ENCODE peak calls at places on chromosomes 4 and X, in nine cellular contexts. One of them, this sample, is unnamed.

GRCh38 chr4:148954011-148954749 is 512.0 kb upstream of the NR3C2 start:
- DNase-seq in GM04504: no peak
- DNase-seq in Daoy: no peak
- DNase-seq in fibroblast of lung: no peak
- DNase-seq in HCEC 1CT: no peak
- DNase-seq in renal cortical epithelial cell: peak
- DNase-seq in activated CD4-positive, CD25-positive, alpha-beta regulatory T cell: no peak
- DNase-seq in RKO: no peak
- DNase-seq in cardiac fibroblast: no peak
- DNase-seq in this sample: no peak

GRCh38 chr4:40395908-40396806 is 61.0 kb downstream of the CHRNA9 start:
- DNase-seq in GM04504: no peak
- DNase-seq in Daoy: peak
- DNase-seq in fibroblast of lung: peak
- DNase-seq in HCEC 1CT: no peak
- DNase-seq in renal cortical epithelial cell: peak
- DNase-seq in activated CD4-positive, CD25-positive, alpha-beta regulatory T cell: no peak
- DNase-seq in RKO: no peak
- DNase-seq in cardiac fibroblast: peak
- DNase-seq in this sample: no peak

GRCh38 chr4:89797117-89797516 is 39.8 kb downstream of the SNCA start:
- DNase-seq in GM04504: no peak
- DNase-seq in Daoy: peak
- DNase-seq in fibroblast of lung: peak
- DNase-seq in HCEC 1CT: no peak
- DNase-seq in renal cortical epithelial cell: no peak
- DNase-seq in activated CD4-positive, CD25-positive, alpha-beta regulatory T cell: no peak
- DNase-seq in RKO: no peak
- DNase-seq in cardiac fibroblast: peak
- DNase-seq in this sample: no peak

GRCh38 chr4:93767917-93768316 is 60.6 kb upstream of the ATOH1 start:
- DNase-seq in GM04504: no peak
- DNase-seq in Daoy: no peak
- DNase-seq in fibroblast of lung: no peak
- DNase-seq in HCEC 1CT: no peak
- DNase-seq in renal cortical epithelial cell: no peak
- DNase-seq in activated CD4-positive, CD25-positive, alpha-beta regulatory T cell: no peak
- DNase-seq in RKO: no peak
- DNase-seq in cardiac fibroblast: no peak
- DNase-seq in this sample: no peak

GRCh38 chrX:81957900-81958545 is 756.1 kb downstream of the SH3BGRL start:
- DNase-seq in GM04504: no peak
- DNase-seq in Daoy: no peak
- DNase-seq in fibroblast of lung: peak
- DNase-seq in HCEC 1CT: no peak
- DNase-seq in renal cortical epithelial cell: peak
- DNase-seq in activated CD4-positive, CD25-positive, alpha-beta regulatory T cell: no peak
- DNase-seq in RKO: peak
- DNase-seq in cardiac fibroblast: no peak
- DNase-seq in this sample: no peak

GRCh38 chr4:111268769-111269414 is 646.0 kb upstream of the PITX2 start:
- DNase-seq in GM04504: peak
- DNase-seq in Daoy: peak
- DNase-seq in fibroblast of lung: peak
- DNase-seq in HCEC 1CT: peak
- DNase-seq in renal cortical epithelial cell: peak
- DNase-seq in activated CD4-positive, CD25-positive, alpha-beta regulatory T cell: no peak
- DNase-seq in RKO: no peak
- DNase-seq in cardiac fibroblast: peak
- DNase-seq in this sample: peak

GRCh38 chr4:8188743-8189550 is 10.1 kb upstream of the SH3TC1 start:
- DNase-seq in GM04504: no peak
- DNase-seq in Daoy: peak
- DNase-seq in fibroblast of lung: no peak
- DNase-seq in HCEC 1CT: no peak
- DNase-seq in renal cortical epithelial cell: peak
- DNase-seq in activated CD4-positive, CD25-positive, alpha-beta regulatory T cell: no peak
- DNase-seq in RKO: no peak
- DNase-seq in cardiac fibroblast: peak
- DNase-seq in this sample: no peak

GRCh38 chr4:8854866-8855265 is 16.8 kb downstream of the HMX1 start:
- DNase-seq in GM04504: no peak
- DNase-seq in Daoy: peak
- DNase-seq in fibroblast of lung: peak
- DNase-seq in HCEC 1CT: no peak
- DNase-seq in renal cortical epithelial cell: no peak
- DNase-seq in activated CD4-positive, CD25-positive, alpha-beta regulatory T cell: no peak
- DNase-seq in RKO: peak
- DNase-seq in cardiac fibroblast: no peak
- DNase-seq in this sample: no peak

GRCh38 chrX:27751976-27752375 is 55.8 kb upstream of the MAGEB10 start:
- DNase-seq in GM04504: no peak
- DNase-seq in Daoy: peak
- DNase-seq in fibroblast of lung: peak
- DNase-seq in HCEC 1CT: no peak
- DNase-seq in renal cortical epithelial cell: no peak
- DNase-seq in activated CD4-positive, CD25-positive, alpha-beta regulatory T cell: no peak
- DNase-seq in RKO: no peak
- DNase-seq in cardiac fibroblast: no peak
- DNase-seq in this sample: no peak